ENCODE peak calls at places on chromosomes 7 and 10, in four cellular contexts. G is GM12878, P is endothelial cell of umbilical vein, M is HCT116. Z is an unnamed sample.

GRCh38 chr10:95242581-95243317 is 48.1 kb downstream of the PDLIM1 start:
- DNase-seq in P (peak), M (no peak), G (no peak), Z (no peak)

GRCh38 chr7:27955011-27955410 is 215.0 kb downstream of the TAX1BP1 start:
- DNase-seq in G (no peak), M (no peak), P (no peak), Z (no peak)

GRCh38 chr7:133070562-133070961 is 11.3 kb downstream of the CHCHD3 start:
- DNase-seq in M (no peak), G (no peak), P (no peak), Z (no peak)

GRCh38 chr10:70672165-70672992 is at the start of gene ADAMTS14:
- DNase-seq in P (no peak), G (no peak), M (peak), Z (no peak)

GRCh38 chr7:23220690-23221305 is 25.8 kb upstream of the GPNMB start:
- DNase-seq in P (no peak), G (no peak), M (no peak), Z (no peak)

GRCh38 chr7:38655833-38656774 is 24.9 kb upstream of the AMPH start:
- DNase-seq in P (no peak), M (no peak), G (no peak), Z (no peak)

GRCh38 chr7:102321351-102322201 is 34.7 kb downstream of the SPDYE6 start:
- DNase-seq in M (no peak), P (peak), G (no peak), Z (no peak)

GRCh38 chr7:101650579-101651081 is 21.5 kb upstream of the MYL10 start:
- DNase-seq in G (no peak), P (no peak), M (no peak), Z (no peak)

GRCh38 chr7:83469076-83469475 is 179.9 kb downstream of the SEMA3E start:
- DNase-seq in P (peak), M (no peak), G (no peak), Z (no peak)

GRCh38 chr7:94907420-94908203 is at the start of gene PPP1R9A:
- DNase-seq in P (peak), M (peak), G (no peak), Z (no peak)

GRCh38 chr7:144386741-144387140 is 16.8 kb downstream of the NOBOX start:
- DNase-seq in G (no peak), M (no peak), P (no peak), Z (no peak)

GRCh38 chr10:104254493-104255243 is at the start of gene GSTO1:
- DNase-seq in P (peak), M (peak), G (peak), Z (no peak)

GRCh38 chr7:77217474-77218185 is 18.0 kb upstream of the FGL2 start:
- DNase-seq in G (no peak), M (no peak), P (no peak), Z (no peak)

GRCh38 chr10:126908729-126909526 is 3.7 kb downstream of the DOCK1 start:
- DNase-seq in M (no peak), P (no peak), G (no peak), Z (no peak)

GRCh38 chr10:61456095-61456789 is 3.1 kb upstream of the TMEM26 start:
- DNase-seq in M (no peak), G (no peak), P (no peak), Z (no peak)

GRCh38 chr10:127880557-127880956 is 12.2 kb downstream of the CLRN3 start:
- DNase-seq in M (no peak), P (no peak), G (no peak), Z (no peak)

GRCh38 chr10:28541695-28542365 is 8.9 kb downstream of the WAC start:
- DNase-seq in M (no peak), G (no peak), P (no peak), Z (no peak)

GRCh38 chr7:72336887-72337821 is 75.0 kb downstream of the CALN1 start:
- DNase-seq in G (no peak), M (no peak), P (no peak), Z (no peak)

GRCh38 chr10:12055722-12056121 is 13.0 kb upstream of the DHTKD1 start:
- DNase-seq in G (no peak), P (no peak), M (no peak), Z (no peak)

GRCh38 chr7:115478426-115478825 is 552.1 kb downstream of the TFEC start:
- DNase-seq in P (no peak), M (no peak), G (no peak), Z (no peak)

GRCh38 chr7:98981701-98982100 is 103.4 kb downstream of the TRRAP start:
- DNase-seq in P (no peak), G (no peak), M (no peak), Z (no peak)

GRCh38 chr10:44864042-44864436 is 47.1 kb upstream of the TMEM72 start:
- DNase-seq in M (no peak), P (peak), G (no peak), Z (no peak)

GRCh38 chr7:123865517-123866117 is 20.6 kb downstream of the HYAL4 start:
- DNase-seq in M (peak), P (peak), G (peak), Z (peak)

GRCh38 chr7:98051118-98051744 is 55.4 kb upstream of the LMTK2 start:
- DNase-seq in G (no peak), M (peak), P (no peak), Z (no peak)

GRCh38 chr10:89297791-89298190 is 4.1 kb upstream of the IFIT2 start:
- DNase-seq in M (no peak), P (no peak), G (no peak), Z (no peak)

GRCh38 chr7:20651960-20652544 is 36.6 kb downstream of the ABCB5 start:
- DNase-seq in G (no peak), M (peak), P (peak), Z (peak)

GRCh38 chr7:22372863-22373262 is 15.9 kb upstream of the RAPGEF5 start:
- DNase-seq in G (no peak), M (no peak), P (no peak), Z (no peak)

GRCh38 chr7:64881461-64882287 is 21.4 kb upstream of the ZNF273 start:
- DNase-seq in M (no peak), P (no peak), G (no peak), Z (no peak)

GRCh38 chr10:91879514-91880170 is 29.6 kb downstream of the FGFBP3 start:
- DNase-seq in M (no peak), P (no peak), G (no peak), Z (no peak)

GRCh38 chr10:32982293-32982709 is 24.3 kb upstream of the ITGB1 start:
- DNase-seq in M (no peak), G (no peak), P (peak), Z (no peak)

GRCh38 chr7:91949221-91950009 is 8.8 kb downstream of the AKAP9 start:
- DNase-seq in G (no peak), M (no peak), P (no peak), Z (no peak)

GRCh38 chr7:73626814-73627213 is 2.5 kb upstream of the MLXIPL start:
- DNase-seq in M (no peak), G (no peak), P (no peak), Z (no peak)

GRCh38 chr10:121069061-121069850 is 218.1 kb downstream of the WDR11 start:
- DNase-seq in M (peak), P (no peak), G (peak), Z (no peak)

GRCh38 chr7:22576941-22577927 is 77.2 kb upstream of the STEAP1B start:
- DNase-seq in P (peak), G (no peak), M (no peak), Z (no peak)

GRCh38 chr10:94310369-94310768 is 52.4 kb downstream of the NOC3L start:
- DNase-seq in G (no peak), P (no peak), M (no peak), Z (no peak)

DNA sequence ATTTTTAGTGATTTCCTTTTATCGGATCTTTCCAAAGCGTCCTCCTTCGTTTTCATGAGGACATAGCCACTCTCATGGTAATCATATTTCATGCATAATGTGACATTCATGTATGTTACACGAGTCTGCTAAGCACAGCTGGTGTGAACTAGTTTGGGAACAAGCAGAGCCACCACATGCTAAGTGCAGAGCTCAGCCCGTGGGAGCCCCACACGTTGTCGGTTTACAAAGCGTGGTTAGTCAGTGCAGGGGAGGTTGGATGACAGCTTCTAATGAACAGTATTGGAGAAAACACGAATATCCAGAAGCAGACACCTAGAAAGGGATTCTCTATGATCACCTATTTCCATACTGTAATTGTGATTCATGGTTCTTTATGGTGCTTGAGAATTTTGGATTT is 78.4 kb upstream of the GJD4 start:
- DNase-seq in G (no peak), P (no peak), M (no peak), Z (no peak)
- TF ChIP-seq POLR2AphosphoS5 in G (no peak), P (no peak), M (no peak), Z (no peak)

GRCh38 chr7:155795951-155796350 is 16.3 kb downstream of the SHH start:
- DNase-seq in M (no peak), G (no peak), P (no peak), Z (no peak)
- H3K9ac ChIP-seq in M (no peak), G (no peak), P (no peak), Z (no peak)

GRCh38 chr7:128891110-128891941 is 19.2 kb downstream of the KCP start:
- DNase-seq in G (no peak), P (no peak), M (no peak), Z (no peak)
- TF ChIP-seq EZH2 in G (no peak), P (no peak), M (no peak), Z (no peak)

DNA sequence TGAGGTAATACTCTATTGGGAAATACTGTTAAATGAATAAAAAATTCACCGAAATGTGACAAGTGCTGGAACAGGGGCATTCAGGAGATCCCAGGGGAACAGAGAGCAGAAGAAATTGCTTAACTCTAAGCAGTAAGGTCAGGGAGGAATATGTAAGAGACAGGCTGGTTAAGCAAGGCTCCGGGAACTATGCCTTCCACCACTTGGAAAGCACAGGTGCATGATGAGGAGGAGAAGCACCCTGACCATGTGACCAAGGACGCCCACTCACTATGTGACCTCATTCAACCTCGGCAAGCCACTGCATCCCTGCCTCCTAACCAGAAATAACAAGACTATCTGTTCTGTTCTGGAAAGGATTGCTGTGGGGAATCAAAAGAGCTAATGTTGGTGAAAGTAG is 218.4 kb downstream of the ELMO1 start:
- DNase-seq in G (no peak), M (no peak), P (no peak), Z (no peak)
- TF ChIP-seq POLR2AphosphoS5 in G (no peak), M (no peak), P (no peak), Z (no peak)

GRCh38 chr10:60266513-60266912 is 123.2 kb downstream of the ANK3 start:
- DNase-seq in P (no peak), G (no peak), M (no peak), Z (no peak)

GRCh38 chr10:60267802-60268201 is 121.9 kb downstream of the ANK3 start:
- DNase-seq in P (no peak), G (no peak), M (no peak), Z (no peak)

GRCh38 chr10:60270426-60270825 is 119.2 kb downstream of the ANK3 start:
- DNase-seq in P (no peak), G (no peak), M (no peak), Z (no peak)

GRCh38 chr10:60271319-60272040 is 118.2 kb downstream of the ANK3 start:
- DNase-seq in M (no peak), G (no peak), P (no peak), Z (no peak)
- H3K9ac ChIP-seq in M (no peak), G (no peak), P (no peak), Z (no peak)

DNA sequence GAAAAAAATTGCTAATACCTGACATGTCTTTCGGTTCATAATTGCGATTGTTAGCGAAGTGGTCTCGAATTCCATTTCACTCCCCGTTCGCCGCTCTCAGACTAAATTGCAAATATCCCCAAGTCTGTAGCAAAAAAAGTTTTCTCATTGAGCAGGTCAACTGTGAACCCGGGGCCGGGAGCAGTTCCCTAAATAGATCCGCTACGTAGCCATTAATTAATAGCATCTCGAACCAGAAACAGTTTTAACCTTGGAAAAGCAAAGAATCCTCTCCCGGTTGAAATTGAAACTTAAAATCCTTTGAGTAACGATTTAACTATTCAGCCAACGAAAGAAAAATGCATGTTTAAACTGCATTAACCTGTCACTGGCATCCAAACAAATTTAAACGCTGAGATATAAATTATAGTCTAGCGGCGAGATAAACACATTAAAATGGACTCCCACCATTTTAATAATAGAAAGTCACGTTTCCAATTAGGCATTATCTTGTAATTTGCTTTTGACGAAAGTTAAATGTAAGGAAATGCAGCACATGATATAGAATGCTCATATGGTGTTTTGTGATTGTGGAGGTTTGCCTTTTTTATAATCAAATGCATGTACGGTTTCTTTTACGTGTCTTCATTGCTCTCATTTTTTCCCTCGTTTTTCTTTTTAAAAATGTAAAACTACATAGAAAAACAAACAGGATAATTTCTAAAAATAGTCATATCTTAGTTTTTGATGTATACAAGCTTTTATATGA is 692 bp upstream of the KLF14 start:
- DNase-seq in G (no peak), M (no peak), P (peak), Z (no peak)
- TF ChIP-seq EZH2 in G (peak), M (no peak), P (no peak), Z (no peak)